ENCODE peak calls at places on chromosomes 11 and 22, in four cellular contexts. E, H, Q and K are unnamed samples. For H3K9me3, the result is how much of the 10 kb centered on the place peaks cover.

GRCh38 chr11:96388891-96389603 is 665 bp downstream of the CCDC82 start:
- DNase-seq in H (peak), E (peak), Q (no peak), K (peak)

GRCh38 chr22:44689173-44689572 is 12.8 kb upstream of the PRR5 start:
- DNase-seq in Q (no peak), H (peak), E (no peak), K (no peak)

GRCh38 chr11:116657842-116658825 is 114.7 kb downstream of the BUD13 start:
- DNase-seq in H (no peak), Q (peak), E (no peak), K (no peak)

GRCh38 chr11:101458161-101458560 is 125.6 kb downstream of the TRPC6 start:
- DNase-seq in Q (no peak), E (no peak), H (peak), K (no peak)

GRCh38 chr22:42780070-42780540 is 59.4 kb upstream of the A4GALT start:
- DNase-seq in H (peak), Q (peak), E (peak), K (peak)

GRCh38 chr11:8593935-8594909 is at the start of gene STK33:
- DNase-seq in Q (peak), E (no peak), H (peak), K (peak)

GRCh38 chr11:66371627-66372415 is at the start of gene SLC29A2:
- DNase-seq in H (no peak), E (peak), Q (peak), K (no peak)

GRCh38 chr11:34789196-34789834 is 126.9 kb downstream of the APIP start:
- DNase-seq in E (no peak), H (no peak), Q (no peak), K (no peak)

GRCh38 chr11:84830372-84830771 is 796.8 kb downstream of the DLG2 start:
- DNase-seq in H (no peak), Q (no peak), E (no peak), K (no peak)

GRCh38 chr11:46418751-46419150 is 27.2 kb upstream of the CHRM4 start:
- DNase-seq in E (no peak), Q (no peak), H (no peak), K (no peak)

GRCh38 chr11:31643831-31644230 is 134.3 kb downstream of the ELP4 start:
- DNase-seq in H (peak), Q (peak), E (no peak), K (no peak)

GRCh38 chr22:40593460-40594273 is 42.9 kb downstream of the MRTFA start:
- DNase-seq in H (no peak), E (peak), Q (no peak), K (peak)

GRCh38 chr22:50251472-50252054 is 498 bp upstream of the HDAC10 start:
- DNase-seq in Q (no peak), E (no peak), H (no peak), K (no peak)

GRCh38 chr11:82557274-82557673 is 176.4 kb downstream of the FAM181B start:
- DNase-seq in E (peak), H (no peak), Q (no peak), K (peak)

GRCh38 chr11:47148903-47149535 is 27.7 kb downstream of the ARFGAP2 start:
- DNase-seq in E (no peak), Q (no peak), H (no peak), K (no peak)

GRCh38 chr22:46467006-46467405 is 70.4 kb downstream of the CELSR1 start:
- DNase-seq in H (no peak), E (no peak), Q (no peak), K (no peak)

GRCh38 chr11:87859583-87859982 is 315.7 kb downstream of the RAB38 start:
- DNase-seq in H (peak), E (no peak), Q (no peak), K (no peak)

GRCh38 chr11:23729088-23729487 is 767.8 kb upstream of the LUZP2 start:
- DNase-seq in H (peak), E (no peak), Q (no peak), K (no peak)

GRCh38 chr22:28742562-28742962 is 723 bp downstream of the HSCB start:
- DNase-seq in E (no peak), H (no peak), Q (no peak), K (no peak)

GRCh38 chr11:116185551-116185950 is 587.2 kb downstream of the BUD13 start:
- DNase-seq in Q (no peak), E (no peak), H (no peak), K (no peak)

GRCh38 chr11:96054870-96055705 is 131.2 kb upstream of the MTMR2 start:
- DNase-seq in Q (peak), E (peak), H (peak), K (peak)

GRCh38 chr11:7549681-7550080 is 35.9 kb downstream of the PPFIBP2 start:
- DNase-seq in E (no peak), Q (no peak), H (no peak), K (peak)

GRCh38 chr11:45834298-45834756 is 12.9 kb upstream of the CRY2 start:
- DNase-seq in E (no peak), Q (no peak), H (no peak), K (no peak)

GRCh38 chr11:112051768-112052167 is 22.0 kb downstream of the PIH1D2 start:
- DNase-seq in H (no peak), Q (no peak), E (no peak), K (no peak)

GRCh38 chr11:62602141-62603071 is 741 bp upstream of the MTA2 start:
- DNase-seq in Q (peak), E (no peak), H (peak), K (no peak)

GRCh38 chr11:72334651-72335050 is 90.7 kb upstream of the PHOX2A start:
- DNase-seq in E (no peak), Q (no peak), H (no peak), K (no peak)

GRCh38 chr11:9160166-9160565 is 68.8 kb upstream of the SCUBE2 start:
- DNase-seq in H (no peak), E (no peak), Q (no peak), K (no peak)

GRCh38 chr11:2762031-2762380 is 62.2 kb upstream of the KCNQ1OT1 start:
- DNase-seq in H (no peak), E (no peak), Q (no peak), K (no peak)

GRCh38 chr11:2766166-2766565 is 66.4 kb upstream of the KCNQ1OT1 start:
- DNase-seq in H (no peak), E (no peak), Q (no peak), K (no peak)

GRCh38 chr11:2762451-2762850 is 62.7 kb upstream of the KCNQ1OT1 start:
- DNase-seq in H (no peak), Q (no peak), E (no peak), K (no peak)

GRCh38 chr11:2765491-2765890 is 65.7 kb upstream of the KCNQ1OT1 start:
- DNase-seq in Q (no peak), H (no peak), E (no peak), K (no peak)

GRCh38 chr11:2763939-2764338 is 64.1 kb upstream of the KCNQ1OT1 start:
- DNase-seq in Q (no peak), H (no peak), E (no peak), K (no peak)
- H3K4me2 ChIP-seq in Q (no peak), H (no peak), E (no peak), K (peak)

GRCh38 chr22:37618072-37618656 is 9.5 kb downstream of the GGA1 start:
- DNase-seq in H (no peak), E (peak), Q (no peak), K (no peak)
- H3K9me3 ChIP-seq in H (under half), E (under half), Q (under half), K (under half)

DNA sequence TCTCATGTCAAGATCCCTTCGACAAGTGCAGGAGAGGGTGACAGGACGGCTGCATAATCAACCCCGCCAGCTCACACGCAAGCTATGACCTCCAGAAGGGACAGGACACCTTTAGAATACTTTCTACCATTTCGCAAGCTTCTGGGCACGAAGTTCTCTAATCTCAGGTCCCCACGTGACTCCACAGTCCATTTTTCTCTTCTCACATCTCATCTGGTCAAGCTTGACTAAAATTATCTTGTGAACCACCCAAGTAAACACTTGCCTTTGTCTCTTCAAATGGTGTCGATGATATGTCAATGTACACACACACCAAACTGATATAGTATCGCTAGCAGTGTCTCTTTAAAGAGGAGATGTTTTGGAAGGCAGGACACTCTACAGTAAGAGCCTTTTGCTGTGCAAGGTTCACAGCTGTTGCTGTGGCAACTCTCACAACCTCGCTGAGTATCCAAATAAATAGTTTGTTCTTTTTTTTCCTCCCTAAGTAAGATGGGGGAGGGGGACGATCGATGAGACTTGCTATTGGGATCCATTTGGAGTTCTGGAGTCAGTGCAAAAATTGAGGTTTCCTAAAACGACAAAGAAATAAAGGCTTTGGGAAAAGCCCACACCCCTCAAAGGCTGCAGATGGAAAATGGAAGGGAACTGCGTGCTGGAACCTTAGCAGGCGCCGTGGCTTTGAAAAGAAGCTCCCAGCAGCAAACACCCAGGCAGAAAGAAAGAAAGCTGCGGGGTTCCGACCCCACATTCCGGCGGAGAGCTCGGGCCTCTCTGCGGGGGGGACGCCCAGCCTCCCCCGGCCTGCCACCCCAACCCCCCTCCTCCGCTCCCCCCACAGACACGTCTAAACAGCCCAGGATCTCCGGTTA is 215.4 kb upstream of the UBASH3B start:
- DNase-seq in Q (peak), E (no peak), H (peak), K (no peak)
- H3K4me2 ChIP-seq in Q (peak), E (no peak), H (peak), K (peak)

GRCh38 chr11:70549386-70549785 is 151.1 kb downstream of the CTTN start:
- DNase-seq in Q (no peak), H (no peak), E (no peak), K (no peak)

GRCh38 chr11:70551323-70552166 is 153.2 kb downstream of the CTTN start:
- DNase-seq in E (no peak), H (peak), Q (no peak), K (no peak)

GRCh38 chr11:70548976-70549375 is 150.6 kb downstream of the CTTN start:
- DNase-seq in Q (no peak), H (no peak), E (no peak), K (no peak)

GRCh38 chr11:70550456-70551195 is 152.3 kb downstream of the CTTN start:
- DNase-seq in Q (no peak), H (no peak), E (no peak), K (no peak)

DNA sequence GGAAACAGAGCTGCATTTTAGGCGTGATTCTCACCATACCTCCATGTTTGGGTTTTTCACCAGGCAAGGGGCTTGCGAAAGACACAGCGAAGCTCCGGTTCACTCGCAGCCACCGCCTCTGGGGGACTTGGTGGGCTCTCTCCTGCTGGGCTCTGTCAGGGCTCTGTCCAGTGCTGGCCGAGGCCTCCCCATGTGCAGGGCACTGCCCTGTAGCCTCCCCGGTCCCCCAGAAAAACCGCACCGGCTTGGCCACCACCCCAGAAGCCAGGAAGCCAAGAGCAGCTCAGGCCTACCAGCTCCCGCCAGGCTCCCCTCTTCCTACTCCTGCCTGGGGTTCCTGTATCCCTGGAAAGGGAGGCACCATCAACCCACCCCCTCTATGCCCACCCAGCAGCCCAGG is 151.5 kb downstream of the CTTN start:
- DNase-seq in H (no peak), Q (no peak), E (no peak), K (no peak)
- H3K9me3 ChIP-seq in H (under half), Q (under half), E (under half), K (under half)

DNA sequence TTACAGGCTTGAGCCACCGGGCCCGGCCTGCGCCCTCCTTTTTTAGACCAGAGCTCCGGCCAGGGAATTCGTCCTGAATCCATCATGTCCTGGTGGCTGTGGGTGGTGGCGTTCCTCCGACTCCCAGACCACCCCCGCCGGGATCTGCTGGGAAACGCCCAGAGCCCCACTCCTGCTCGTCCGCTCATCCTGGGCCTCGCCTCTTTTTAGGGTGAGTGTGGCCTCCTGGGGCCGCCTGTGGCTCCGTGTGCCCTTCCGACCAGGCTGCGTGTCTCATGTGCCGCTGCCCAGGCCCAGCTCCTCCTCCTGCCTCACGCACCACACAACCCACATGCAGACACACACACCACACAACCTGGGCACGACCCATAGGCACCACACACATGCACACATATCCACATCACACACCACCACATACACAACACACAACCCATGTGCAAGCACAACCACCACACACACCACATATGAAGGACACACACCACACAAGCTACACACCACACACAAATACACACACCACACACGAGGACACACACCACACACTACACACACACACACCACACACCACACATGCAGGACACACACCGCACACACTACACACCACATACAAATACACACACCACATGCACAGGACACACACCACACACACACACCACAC is 946.2 kb downstream of the BRD1 start:
- DNase-seq in H (no peak), Q (no peak), E (no peak), K (no peak)
- H3K4me2 ChIP-seq in H (no peak), Q (no peak), E (no peak), K (no peak)

GRCh38 chr11:55263081-55263480 is 1.1 kb downstream of the TRIM48 start:
- DNase-seq in E (no peak), H (no peak), Q (no peak), K (no peak)
- H3K9me3 ChIP-seq in E (under half), H (under half), Q (under half), K (under half)